ENCODE peak calls at places on chromosomes 13 and 19, in six cellular contexts. X, F, G, P, W and M are unnamed samples.

GRCh38 chr13:37870489-37870845 is 895 bp upstream of the TRPC4 start:
- DNase-seq in X (no peak), F (no peak), G (no peak), P (no peak), W (no peak), M (no peak)

GRCh38 chr13:50238922-50239321 is 223.7 kb downstream of the KCNRG start:
- DNase-seq in X (no peak), F (no peak), G (no peak), P (no peak), W (no peak), M (no peak)

GRCh38 chr13:32587774-32588165 is 1.5 kb downstream of the PDS5B start:
- DNase-seq in X (no peak), F (no peak), G (no peak), P (no peak), W (no peak), M (peak; percentile 43)

GRCh38 chr13:46748300-46748699 is 48.7 kb downstream of the ESD start:
- DNase-seq in X (no peak), F (no peak), G (no peak), P (no peak), W (no peak), M (no peak)

GRCh38 chr19:10478903-10479384 is 24.2 kb downstream of the KEAP1 start:
- DNase-seq in X (peak; percentile 89), F (no peak), G (peak; percentile 92), P (peak; percentile 92), W (peak; percentile 51), M (peak; percentile 93)

GRCh38 chr13:99028890-99029289 is 51.0 kb upstream of the DOCK9 start:
- DNase-seq in X (no peak), F (no peak), G (no peak), P (no peak), W (no peak), M (peak; percentile 49)

GRCh38 chr13:24304620-24305019 is 4.8 kb upstream of the C1QTNF9 start:
- DNase-seq in X (no peak), F (no peak), G (no peak), P (no peak), W (no peak), M (no peak)

GRCh38 chr13:50225188-50226155 is 210.2 kb downstream of the KCNRG start:
- DNase-seq in X (no peak), F (no peak), G (no peak), P (no peak), W (no peak), M (no peak)

GRCh38 chr13:57629821-57630235 is 1.7 kb upstream of the PCDH17 start:
- DNase-seq in X (peak; percentile 65), F (no peak), G (peak; percentile 58), P (peak; percentile 93), W (no peak), M (peak; percentile 47)

GRCh38 chr19:54114340-54114826 is 1.1 kb downstream of the TFPT start:
- DNase-seq in X (no peak), F (no peak), G (no peak), P (no peak), W (no peak), M (no peak)

GRCh38 chr13:26837997-26838396 is 77.4 kb upstream of the GPR12 start:
- DNase-seq in X (no peak), F (no peak), G (no peak), P (no peak), W (no peak), M (no peak)

GRCh38 chr19:8680676-8681344 is 17.8 kb downstream of the ACTL9 start:
- DNase-seq in X (no peak), F (no peak), G (no peak), P (no peak), W (no peak), M (no peak)

GRCh38 chr13:114124486-114124885 is 7.9 kb downstream of the RASA3 start:
- DNase-seq in X (no peak), F (no peak), G (no peak), P (no peak), W (no peak), M (no peak)
- TF ChIP-seq POLR2A in X (no peak), F (no peak), G (no peak), P (no peak), W (no peak), M (no peak)

GRCh38 chr13:36244990-36245389 is 30.6 kb upstream of the SOHLH2 start:
- DNase-seq in X (no peak), F (no peak), G (no peak), P (no peak), W (no peak), M (no peak)

GRCh38 chr13:36242761-36243160 is 28.4 kb upstream of the SOHLH2 start:
- DNase-seq in X (no peak), F (no peak), G (no peak), P (no peak), W (no peak), M (no peak)

GRCh38 chr13:36248700-36249099 is 34.3 kb upstream of the SOHLH2 start:
- DNase-seq in X (no peak), F (no peak), G (no peak), P (no peak), W (no peak), M (no peak)

DNA sequence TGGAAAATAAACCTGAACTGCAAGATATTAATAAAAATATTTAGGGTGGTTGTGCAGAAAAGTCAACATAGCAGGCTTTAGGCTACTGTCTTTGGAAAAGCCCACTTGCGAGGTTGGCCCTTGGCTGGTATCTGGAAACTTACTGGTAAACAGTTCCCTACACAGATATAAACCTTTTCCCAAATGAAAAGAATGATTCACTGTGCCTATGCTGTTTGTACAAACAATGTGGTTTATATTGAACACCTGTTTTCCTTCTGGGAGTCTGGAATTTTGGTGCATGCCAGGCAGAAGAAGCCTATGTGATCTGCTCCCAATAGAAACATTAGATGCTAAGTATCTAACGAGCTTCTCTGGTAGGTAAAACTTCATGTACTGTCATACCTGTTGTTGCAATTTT is 29.7 kb upstream of the SOHLH2 start:
- DNase-seq in X (no peak), F (no peak), G (no peak), P (no peak), W (no peak), M (no peak)
- TF ChIP-seq POLR2A in X (no peak), F (no peak), G (no peak), P (no peak), W (no peak), M (no peak)

DNA sequence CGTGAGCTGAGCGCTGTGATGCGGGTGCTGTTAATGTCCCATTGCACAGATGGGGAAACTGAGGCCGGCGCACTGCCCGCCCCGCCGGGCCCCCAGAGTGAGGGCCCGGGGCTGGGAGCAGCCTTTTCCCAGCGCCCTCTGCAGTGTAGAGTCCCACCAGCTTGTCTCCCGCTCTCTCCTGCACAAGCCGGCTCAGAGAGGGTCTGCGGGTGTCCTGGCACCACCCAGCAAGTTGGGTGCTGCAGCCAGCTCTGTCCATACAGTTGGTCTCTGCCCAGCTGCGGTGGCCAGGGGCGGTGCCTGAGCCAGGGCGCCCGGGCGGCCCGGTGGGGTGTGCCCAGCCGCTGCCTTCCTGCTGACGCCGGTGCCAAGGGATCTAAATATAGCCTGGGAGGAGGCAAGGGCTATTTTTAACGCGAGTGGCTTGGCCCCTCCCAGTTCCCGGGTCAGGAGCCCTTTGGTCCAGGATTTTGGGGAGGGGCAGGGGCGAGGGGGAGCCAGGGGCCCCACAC is 19.3 kb downstream of the GADD45B start:
- DNase-seq in X (peak; percentile 59), F (no peak), G (peak; percentile 80), P (peak; percentile 88), W (peak; percentile 72), M (no peak)
- TF ChIP-seq POLR2A in X (no peak), F (no peak), G (no peak), P (no peak), W (no peak), M (no peak)

DNA sequence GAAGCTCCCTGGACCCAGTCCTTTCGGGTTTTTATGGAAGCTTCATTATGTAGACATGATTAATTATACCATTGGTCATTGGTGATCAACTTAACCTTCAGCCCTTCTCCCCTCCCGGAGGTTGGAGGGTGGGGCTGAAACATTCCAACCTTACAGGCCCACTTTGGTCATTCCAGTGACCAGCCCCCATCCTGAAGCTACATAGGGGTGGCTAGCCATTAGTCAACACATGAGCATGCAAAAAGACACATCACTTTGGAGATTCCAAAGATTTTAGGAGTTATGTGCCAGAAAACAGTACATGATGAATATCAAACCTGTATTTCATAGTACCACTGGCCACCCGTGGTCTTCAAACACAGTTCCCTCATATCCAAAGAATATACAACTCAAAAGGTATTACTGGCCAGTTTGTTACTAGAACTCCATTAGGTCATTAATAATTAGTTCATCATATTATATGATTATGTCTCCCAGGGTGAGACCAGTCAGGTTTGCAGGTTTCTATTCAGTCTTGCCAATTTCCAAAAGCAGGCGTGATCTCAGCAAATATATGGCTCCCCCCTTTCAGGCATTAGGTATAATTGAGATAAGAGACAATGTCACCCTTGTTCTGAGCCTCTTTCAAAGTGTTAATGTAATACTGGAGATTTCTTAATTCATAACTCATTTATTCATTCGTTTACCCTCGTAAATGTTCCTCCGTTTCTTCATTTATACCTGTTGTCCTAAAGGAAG is 11.1 kb downstream of the PPP5C start:
- DNase-seq in X (no peak), F (no peak), G (no peak), P (no peak), W (no peak), M (no peak)
- TF ChIP-seq POLR2A in X (no peak), F (no peak), G (no peak), P (no peak), W (no peak), M (no peak)

GRCh38 chr19:49869484-49870308 is 2.3 kb upstream of the PNKP start:
- DNase-seq in X (peak; percentile 96), F (peak; percentile 100), G (peak; percentile 98), P (peak; percentile 97), W (peak; percentile 99), M (peak; percentile 99)
- TF ChIP-seq POLR2A in X (peak; percentile 43), F (peak; percentile 56), G (no peak), P (peak; percentile 91), W (peak; percentile 63), M (peak; percentile 84)